ENCODE peak calls at places on chromosomes 11 and 22, in ten cellular contexts. One of them, this sample, is unnamed.

GRCh38 chr11:83410605-83411565 is 124.7 kb upstream of the CCDC90B start:
- DNase-seq in heart right ventricle: no peak
- DNase-seq in upper lobe of right lung: no peak
- DNase-seq in MM.1S: no peak
- DNase-seq in Panc1: no peak
- DNase-seq in IMR-90: no peak
- DNase-seq in CD8-positive, alpha-beta T cell: no peak
- DNase-seq in heart left ventricle: no peak
- DNase-seq in ovary: no peak
- DNase-seq in prostate gland: peak; percentile 80
- DNase-seq in this sample: no peak

GRCh38 chr11:132095230-132096165 is 725.1 kb downstream of the NTM start:
- DNase-seq in heart left ventricle: no peak
- DNase-seq in ovary: no peak
- DNase-seq in Panc1: no peak
- DNase-seq in CD8-positive, alpha-beta T cell: no peak
- DNase-seq in MM.1S: no peak
- DNase-seq in IMR-90: no peak
- DNase-seq in prostate gland: no peak
- DNase-seq in heart right ventricle: no peak
- DNase-seq in upper lobe of right lung: no peak
- DNase-seq in this sample: no peak

GRCh38 chr11:16542353-16542752 is 186.0 kb upstream of the SOX6 start:
- DNase-seq in prostate gland: no peak
- DNase-seq in IMR-90: no peak
- DNase-seq in MM.1S: no peak
- DNase-seq in ovary: no peak
- DNase-seq in upper lobe of right lung: no peak
- DNase-seq in CD8-positive, alpha-beta T cell: no peak
- DNase-seq in heart left ventricle: no peak
- DNase-seq in heart right ventricle: no peak
- DNase-seq in Panc1: no peak
- DNase-seq in this sample: no peak

GRCh38 chr22:49321477-49322055 is 506.1 kb downstream of the BRD1 start:
- DNase-seq in upper lobe of right lung: peak; percentile 54
- DNase-seq in IMR-90: no peak
- DNase-seq in heart left ventricle: no peak
- DNase-seq in prostate gland: no peak
- DNase-seq in heart right ventricle: no peak
- DNase-seq in CD8-positive, alpha-beta T cell: no peak
- DNase-seq in MM.1S: no peak
- DNase-seq in ovary: no peak
- DNase-seq in Panc1: no peak
- DNase-seq in this sample: peak; percentile 7

GRCh38 chr11:107018274-107018901 is at the start of gene GUCY1A2:
- DNase-seq in CD8-positive, alpha-beta T cell: no peak
- DNase-seq in ovary: no peak
- DNase-seq in prostate gland: peak; percentile 11
- DNase-seq in Panc1: no peak
- DNase-seq in heart left ventricle: peak; percentile 25
- DNase-seq in heart right ventricle: peak; percentile 28
- DNase-seq in MM.1S: peak; percentile 51
- DNase-seq in IMR-90: no peak
- DNase-seq in upper lobe of right lung: no peak
- DNase-seq in this sample: peak; percentile 44

GRCh38 chr22:39135092-39135896 is 17.2 kb downstream of the CBX7 start:
- DNase-seq in CD8-positive, alpha-beta T cell: no peak
- DNase-seq in ovary: no peak
- DNase-seq in upper lobe of right lung: no peak
- DNase-seq in Panc1: no peak
- DNase-seq in prostate gland: peak; percentile 54
- DNase-seq in MM.1S: no peak
- DNase-seq in heart right ventricle: peak; percentile 56
- DNase-seq in IMR-90: no peak
- DNase-seq in heart left ventricle: peak; percentile 62
- DNase-seq in this sample: no peak

GRCh38 chr22:43263645-43264514 is 76.9 kb upstream of the TTLL12 start:
- DNase-seq in upper lobe of right lung: no peak
- DNase-seq in heart left ventricle: peak; percentile 56
- DNase-seq in ovary: peak; percentile 86
- DNase-seq in MM.1S: peak; percentile 83
- DNase-seq in CD8-positive, alpha-beta T cell: peak; percentile 85
- DNase-seq in prostate gland: peak; percentile 22
- DNase-seq in heart right ventricle: peak; percentile 30
- DNase-seq in IMR-90: peak; percentile 88
- DNase-seq in Panc1: no peak
- DNase-seq in this sample: peak; percentile 50

GRCh38 chr22:47260551-47260950 is 498.1 kb downstream of the TBC1D22A start:
- DNase-seq in CD8-positive, alpha-beta T cell: no peak
- DNase-seq in ovary: no peak
- DNase-seq in Panc1: no peak
- DNase-seq in prostate gland: no peak
- DNase-seq in upper lobe of right lung: no peak
- DNase-seq in heart right ventricle: no peak
- DNase-seq in MM.1S: peak; percentile 93
- DNase-seq in heart left ventricle: no peak
- DNase-seq in IMR-90: no peak
- DNase-seq in this sample: no peak

GRCh38 chr11:92820860-92821259 is 148.6 kb upstream of the MTNR1B start:
- DNase-seq in IMR-90: no peak
- DNase-seq in MM.1S: no peak
- DNase-seq in ovary: no peak
- DNase-seq in prostate gland: no peak
- DNase-seq in heart right ventricle: no peak
- DNase-seq in heart left ventricle: no peak
- DNase-seq in CD8-positive, alpha-beta T cell: no peak
- DNase-seq in upper lobe of right lung: no peak
- DNase-seq in Panc1: no peak
- DNase-seq in this sample: no peak

GRCh38 chr11:61752117-61752924 is at the start of gene MYRF:
- DNase-seq in MM.1S: peak; percentile 27
- DNase-seq in heart left ventricle: peak; percentile 56
- DNase-seq in prostate gland: peak; percentile 19
- DNase-seq in CD8-positive, alpha-beta T cell: peak; percentile 35
- DNase-seq in IMR-90: peak; percentile 14
- DNase-seq in heart right ventricle: peak; percentile 65
- DNase-seq in ovary: peak; percentile 59
- DNase-seq in Panc1: no peak
- DNase-seq in upper lobe of right lung: peak; percentile 77
- DNase-seq in this sample: peak; percentile 61

GRCh38 chr11:75270896-75271415 is 30.4 kb downstream of the TPBGL start:
- DNase-seq in MM.1S: peak; percentile 45
- DNase-seq in prostate gland: no peak
- DNase-seq in CD8-positive, alpha-beta T cell: no peak
- DNase-seq in IMR-90: peak; percentile 27
- DNase-seq in heart right ventricle: no peak
- DNase-seq in upper lobe of right lung: peak; percentile 18
- DNase-seq in Panc1: no peak
- DNase-seq in heart left ventricle: no peak
- DNase-seq in ovary: no peak
- DNase-seq in this sample: peak; percentile 42

GRCh38 chr22:21026783-21027692 is 5.3 kb downstream of the SLC7A4 start:
- DNase-seq in CD8-positive, alpha-beta T cell: no peak
- DNase-seq in ovary: peak; percentile 66
- DNase-seq in heart left ventricle: no peak
- DNase-seq in IMR-90: peak; percentile 68
- DNase-seq in heart right ventricle: peak; percentile 57
- DNase-seq in MM.1S: no peak
- DNase-seq in upper lobe of right lung: peak; percentile 81
- DNase-seq in prostate gland: peak; percentile 49
- DNase-seq in Panc1: no peak
- DNase-seq in this sample: peak; percentile 68

GRCh38 chr11:3644817-3645235 is at the start of gene ART1:
- DNase-seq in MM.1S: peak; percentile 12
- DNase-seq in Panc1: no peak
- DNase-seq in heart right ventricle: peak; percentile 28
- DNase-seq in IMR-90: no peak
- DNase-seq in ovary: no peak
- DNase-seq in heart left ventricle: peak; percentile 55
- DNase-seq in upper lobe of right lung: no peak
- DNase-seq in CD8-positive, alpha-beta T cell: no peak
- DNase-seq in prostate gland: no peak
- DNase-seq in this sample: no peak

GRCh38 chr11:128872594-128872993 is 5.5 kb upstream of the KCNJ1 start:
- DNase-seq in ovary: no peak
- DNase-seq in MM.1S: no peak
- DNase-seq in CD8-positive, alpha-beta T cell: no peak
- DNase-seq in upper lobe of right lung: no peak
- DNase-seq in Panc1: no peak
- DNase-seq in heart left ventricle: no peak
- DNase-seq in IMR-90: no peak
- DNase-seq in heart right ventricle: no peak
- DNase-seq in prostate gland: no peak
- DNase-seq in this sample: no peak

DNA sequence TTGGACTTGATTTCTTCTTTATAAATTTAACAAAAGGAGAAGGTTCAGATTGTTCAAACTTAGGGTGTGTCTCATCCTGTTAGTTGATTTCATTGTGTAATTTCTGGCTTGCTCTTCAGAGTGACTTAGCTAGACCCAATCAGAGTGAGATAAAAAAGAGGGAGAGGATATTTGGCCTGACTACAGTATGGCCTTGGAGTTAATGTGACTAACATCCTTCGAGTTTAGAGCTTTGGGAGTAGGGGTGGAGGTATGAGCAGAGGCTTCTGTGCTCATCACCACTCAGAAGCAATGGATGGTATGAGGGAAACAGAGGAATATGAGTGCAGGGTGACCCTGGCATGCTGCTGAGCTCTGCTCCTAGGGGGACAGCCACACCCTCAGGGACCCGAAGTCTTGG is 114.2 kb downstream of the ME3 start:
- DNase-seq in MM.1S: no peak
- DNase-seq in IMR-90: peak; percentile 23
- DNase-seq in Panc1: no peak
- DNase-seq in CD8-positive, alpha-beta T cell: no peak
- DNase-seq in ovary: no peak
- DNase-seq in heart right ventricle: no peak
- DNase-seq in heart left ventricle: no peak
- DNase-seq in prostate gland: no peak
- DNase-seq in upper lobe of right lung: no peak
- DNase-seq in this sample: no peak
- H3K27ac ChIP-seq in MM.1S: no peak overlapping the region
- H3K27ac ChIP-seq in IMR-90: no peak overlapping the region
- H3K27ac ChIP-seq in Panc1: peak overlapping the region; percentile 24
- H3K27ac ChIP-seq in CD8-positive, alpha-beta T cell: no peak overlapping the region
- H3K27ac ChIP-seq in ovary: no peak overlapping the region
- H3K27ac ChIP-seq in heart right ventricle: peak overlapping the region; percentile 91
- H3K27ac ChIP-seq in heart left ventricle: peak overlapping the region; percentile 87
- H3K27ac ChIP-seq in prostate gland: peak overlapping the region; percentile 53
- H3K27ac ChIP-seq in upper lobe of right lung: peak overlapping the region; percentile 75
- H3K27ac ChIP-seq in this sample: peak overlapping the region; percentile 83

GRCh38 chr22:17896552-17896951 is 122.3 kb upstream of the BID start:
- DNase-seq in CD8-positive, alpha-beta T cell: no peak
- DNase-seq in ovary: no peak
- DNase-seq in Panc1: no peak
- DNase-seq in heart left ventricle: no peak
- DNase-seq in MM.1S: no peak
- DNase-seq in IMR-90: peak; percentile 27
- DNase-seq in heart right ventricle: peak; percentile 42
- DNase-seq in prostate gland: peak; percentile 36
- DNase-seq in upper lobe of right lung: no peak
- DNase-seq in this sample: peak; percentile 74
- TF ChIP-seq CTCF in CD8-positive, alpha-beta T cell: no peak
- TF ChIP-seq CTCF in ovary: no peak
- TF ChIP-seq CTCF in Panc1: peak; percentile 42
- TF ChIP-seq CTCF in heart left ventricle: peak; percentile 40
- TF ChIP-seq CTCF in MM.1S: no peak
- TF ChIP-seq CTCF in IMR-90: peak; percentile 32
- TF ChIP-seq CTCF in heart right ventricle: peak; percentile 54
- TF ChIP-seq CTCF in prostate gland: peak; percentile 30
- TF ChIP-seq CTCF in upper lobe of right lung: peak; percentile 20
- TF ChIP-seq CTCF in this sample: no peak

GRCh38 chr11:47415091-47415854 is 6.9 kb downstream of the SLC39A13 start:
- DNase-seq in ovary: no peak
- DNase-seq in MM.1S: no peak
- DNase-seq in heart left ventricle: no peak
- DNase-seq in IMR-90: no peak
- DNase-seq in CD8-positive, alpha-beta T cell: no peak
- DNase-seq in prostate gland: no peak
- DNase-seq in upper lobe of right lung: no peak
- DNase-seq in Panc1: no peak
- DNase-seq in heart right ventricle: no peak
- DNase-seq in this sample: no peak

GRCh38 chr11:47415949-47416472 is 7.6 kb downstream of the SLC39A13 start:
- DNase-seq in ovary: peak; percentile 90
- DNase-seq in prostate gland: peak; percentile 74
- DNase-seq in Panc1: peak; percentile 18
- DNase-seq in CD8-positive, alpha-beta T cell: no peak
- DNase-seq in heart right ventricle: peak; percentile 77
- DNase-seq in heart left ventricle: peak; percentile 87
- DNase-seq in upper lobe of right lung: peak; percentile 94
- DNase-seq in MM.1S: no peak
- DNase-seq in IMR-90: peak; percentile 96
- DNase-seq in this sample: peak; percentile 71

GRCh38 chr11:47413908-47414684 is 5.7 kb downstream of the SLC39A13 start:
- DNase-seq in CD8-positive, alpha-beta T cell: no peak
- DNase-seq in prostate gland: no peak
- DNase-seq in Panc1: no peak
- DNase-seq in upper lobe of right lung: peak; percentile 72
- DNase-seq in heart left ventricle: peak; percentile 66
- DNase-seq in IMR-90: peak; percentile 89
- DNase-seq in heart right ventricle: no peak
- DNase-seq in ovary: peak; percentile 66
- DNase-seq in MM.1S: no peak
- DNase-seq in this sample: peak; percentile 53

GRCh38 chr11:47413351-47413750 is 5.0 kb downstream of the SLC39A13 start:
- DNase-seq in heart left ventricle: no peak
- DNase-seq in upper lobe of right lung: no peak
- DNase-seq in heart right ventricle: no peak
- DNase-seq in CD8-positive, alpha-beta T cell: no peak
- DNase-seq in Panc1: no peak
- DNase-seq in prostate gland: no peak
- DNase-seq in IMR-90: no peak
- DNase-seq in ovary: no peak
- DNase-seq in MM.1S: no peak
- DNase-seq in this sample: no peak

GRCh38 chr11:47414685-47415070 is 6.3 kb downstream of the SLC39A13 start:
- DNase-seq in ovary: no peak
- DNase-seq in Panc1: no peak
- DNase-seq in heart right ventricle: no peak
- DNase-seq in CD8-positive, alpha-beta T cell: no peak
- DNase-seq in upper lobe of right lung: no peak
- DNase-seq in IMR-90: no peak
- DNase-seq in heart left ventricle: no peak
- DNase-seq in MM.1S: no peak
- DNase-seq in prostate gland: no peak
- DNase-seq in this sample: no peak
- H3K4me1 ChIP-seq in ovary: no peaks in the 10 kb centered on the region
- H3K4me1 ChIP-seq in Panc1: peaks cover 29% of the 10 kb centered on the region
- H3K4me1 ChIP-seq in heart right ventricle: peaks cover 32% of the 10 kb centered on the region
- H3K4me1 ChIP-seq in CD8-positive, alpha-beta T cell: no peaks in the 10 kb centered on the region
- H3K4me1 ChIP-seq in upper lobe of right lung: peaks cover 37% of the 10 kb centered on the region
- H3K4me1 ChIP-seq in IMR-90: peaks cover 51% of the 10 kb centered on the region
- H3K4me1 ChIP-seq in heart left ventricle: peaks cover 22% of the 10 kb centered on the region
- H3K4me1 ChIP-seq in MM.1S: no peaks in the 10 kb centered on the region
- H3K4me1 ChIP-seq in prostate gland: peaks cover under 1% of the 10 kb centered on the region
- H3K4me1 ChIP-seq in this sample: peaks cover 24% of the 10 kb centered on the region

GRCh38 chr22:18093661-18094060 is 15.9 kb downstream of the PEX26 start:
- DNase-seq in Panc1: no peak
- DNase-seq in upper lobe of right lung: no peak
- DNase-seq in MM.1S: no peak
- DNase-seq in IMR-90: no peak
- DNase-seq in ovary: no peak
- DNase-seq in CD8-positive, alpha-beta T cell: no peak
- DNase-seq in prostate gland: no peak
- DNase-seq in heart left ventricle: no peak
- DNase-seq in heart right ventricle: no peak
- DNase-seq in this sample: no peak
- H3K27ac ChIP-seq in Panc1: no peak overlapping the region
- H3K27ac ChIP-seq in upper lobe of right lung: no peak overlapping the region
- H3K27ac ChIP-seq in MM.1S: no peak overlapping the region
- H3K27ac ChIP-seq in IMR-90: no peak overlapping the region
- H3K27ac ChIP-seq in ovary: no peak overlapping the region
- H3K27ac ChIP-seq in CD8-positive, alpha-beta T cell: no peak overlapping the region
- H3K27ac ChIP-seq in prostate gland: no peak overlapping the region
- H3K27ac ChIP-seq in heart left ventricle: no peak overlapping the region
- H3K27ac ChIP-seq in heart right ventricle: no peak overlapping the region
- H3K27ac ChIP-seq in this sample: no peak overlapping the region